ENCODE peak calls at places on chromosomes 1 and 21, in six cellular contexts. K is Right ventricle myocardium inferior, Z is ACHN, W is GM23248, S is right cardiac atrium, J is NB4. R is an unnamed sample.
A peak's percentile ranks its signal among the peaks of the same experiment; 100 is the strongest.

GRCh38 chr1:24886241-24886640 is 43.8 kb downstream of the RUNX3 start:
- DNase-seq in W (no peak), S (no peak), J (no peak), K (no peak), Z (no peak), R (no peak)

GRCh38 chr1:230797376-230798186 is 50.4 kb downstream of the CAPN9 start:
- DNase-seq in J (peak; percentile 44), S (peak; percentile 59), K (no peak), Z (peak; percentile 65), W (peak; percentile 89), R (peak; percentile 71)

GRCh38 chr1:245096330-245097066 is 58.3 kb upstream of the KIF26B start:
- DNase-seq in S (no peak), J (peak; percentile 13), Z (no peak), W (no peak), K (no peak), R (no peak)

GRCh38 chr1:231778009-231778719 is 151.6 kb downstream of the DISC1 start:
- DNase-seq in S (peak; percentile 36), W (peak; percentile 25), J (no peak), K (no peak), Z (no peak), R (peak; percentile 32)

GRCh38 chr1:20739225-20739624 is 6.7 kb upstream of the SH2D5 start:
- DNase-seq in Z (no peak), W (peak; percentile 83), K (no peak), S (no peak), J (no peak), R (no peak)

GRCh38 chr1:112594208-112594876 is 24.6 kb downstream of the ST7L start:
- DNase-seq in Z (no peak), W (no peak), S (no peak), J (no peak), K (no peak), R (no peak)

GRCh38 chr1:98389809-98390208 is 271.7 kb upstream of the SNX7 start:
- DNase-seq in J (no peak), S (no peak), Z (no peak), W (peak; percentile 87), K (no peak), R (no peak)

GRCh38 chr1:59814901-59815825 is at the start of gene HOOK1:
- DNase-seq in S (no peak), K (peak; percentile 61), J (no peak), Z (peak; percentile 7), W (no peak), R (peak; percentile 25)

GRCh38 chr1:87314101-87314500 is 14.6 kb upstream of the LMO4 start:
- DNase-seq in Z (no peak), J (no peak), K (no peak), S (no peak), W (no peak), R (no peak)

GRCh38 chr1:47843781-47844555 is 153.2 kb downstream of the TRABD2B start:
- DNase-seq in K (no peak), J (no peak), Z (no peak), W (no peak), S (no peak), R (no peak)

GRCh38 chr1:87612966-87613365 is 284.3 kb downstream of the LMO4 start:
- DNase-seq in S (no peak), W (no peak), J (no peak), Z (no peak), K (no peak), R (no peak)

GRCh38 chr1:22884806-22885559 is 87.7 kb downstream of the LACTBL1 start:
- DNase-seq in J (no peak), K (peak; percentile 55), W (no peak), Z (no peak), S (no peak), R (no peak)

GRCh38 chr1:94926365-94926914 is 470 bp downstream of the CNN3 start:
- DNase-seq in W (peak; percentile 80), Z (peak; percentile 53), J (no peak), K (peak; percentile 72), S (peak; percentile 69), R (peak; percentile 70)

GRCh38 chr1:76285578-76286135 is 211.1 kb downstream of the ST6GALNAC3 start:
- DNase-seq in Z (no peak), J (no peak), K (no peak), S (no peak), W (no peak), R (no peak)

GRCh38 chr1:15649937-15650336 is 32.7 kb downstream of the DDI2 start:
- DNase-seq in W (no peak), J (no peak), S (no peak), Z (no peak), K (no peak), R (no peak)

GRCh38 chr1:50129201-50129600 is 20.5 kb downstream of the ELAVL4 start:
- DNase-seq in W (no peak), K (no peak), J (no peak), Z (no peak), S (no peak), R (no peak)

GRCh38 chr1:8122477-8123407 is 96.6 kb upstream of the ERRFI1 start:
- DNase-seq in Z (no peak), W (no peak), J (no peak), K (no peak), S (no peak), R (no peak)

GRCh38 chr1:151620286-151620685 is 8.4 kb downstream of the SNX27 start:
- DNase-seq in W (peak; percentile 61), S (no peak), J (peak; percentile 20), Z (no peak), K (no peak), R (no peak)

GRCh38 chr1:118881751-118882150 is 106.4 kb downstream of the TBX15 start:
- DNase-seq in J (no peak), K (no peak), S (no peak), W (peak; percentile 39), Z (no peak), R (no peak)

GRCh38 chr1:30929135-30929889 is 20.8 kb upstream of the SDC3 start:
- DNase-seq in K (no peak), W (peak; percentile 70), J (peak; percentile 70), Z (peak; percentile 48), S (no peak), R (no peak)

GRCh38 chr1:110245876-110246620 is 35.9 kb downstream of the KCNC4 start:
- DNase-seq in K (no peak), W (peak; percentile 22), J (no peak), S (no peak), Z (no peak), R (no peak)

GRCh38 chr1:7298145-7298544 is 473.0 kb upstream of the VAMP3 start:
- DNase-seq in J (no peak), Z (no peak), W (no peak), S (no peak), K (no peak), R (no peak)

GRCh38 chr1:37764888-37765441 is at the start of gene EPHA10:
- DNase-seq in J (no peak), Z (no peak), S (no peak), W (no peak), K (no peak), R (no peak)

GRCh38 chr1:184037849-184038591 is 492 bp upstream of the COLGALT2 start:
- DNase-seq in K (no peak), J (no peak), W (no peak), Z (no peak), S (no peak), R (no peak)

GRCh38 chr1:11062965-11063401 is 3.2 kb upstream of the SRM start:
- DNase-seq in Z (no peak), S (no peak), K (no peak), J (peak; percentile 60), W (peak; percentile 84), R (no peak)

GRCh38 chr1:41500378-41500777 is 15.9 kb upstream of the EDN2 start:
- DNase-seq in Z (peak; percentile 21), J (no peak), K (peak; percentile 72), S (no peak), W (peak; percentile 74), R (peak; percentile 71)

GRCh38 chr1:109815809-109816791 is 52.4 kb upstream of the EPS8L3 start:
- DNase-seq in Z (no peak), S (no peak), W (peak; percentile 43), J (peak; percentile 93), K (no peak), R (no peak)

GRCh38 chr1:72397786-72398185 is 115.4 kb upstream of the NEGR1 start:
- DNase-seq in W (peak; percentile 77), J (peak; percentile 2), K (no peak), Z (no peak), S (peak; percentile 14), R (no peak)

GRCh38 chr1:39952359-39953110 is 2.4 kb upstream of the MFSD2A start:
- DNase-seq in Z (no peak), J (no peak), K (no peak), S (peak; percentile 56), W (no peak), R (no peak)

GRCh38 chr1:74767490-74767889 is 34.5 kb downstream of the TYW3 start:
- DNase-seq in W (peak; percentile 36), Z (peak; percentile 45), S (no peak), J (peak; percentile 39), K (no peak), R (no peak)

GRCh38 chr1:5611855-5612254 is 380.4 kb downstream of the NPHP4 start:
- DNase-seq in S (no peak), K (no peak), J (peak; percentile 11), W (no peak), Z (no peak), R (no peak)

GRCh38 chr1:12477936-12478611 is 139.9 kb downstream of the DHRS3 start:
- DNase-seq in W (peak; percentile 93), S (peak; percentile 82), J (no peak), Z (peak; percentile 81), K (peak; percentile 91), R (peak; percentile 81)

GRCh38 chr21:32044205-32044874 is 171.5 kb downstream of the HUNK start:
- DNase-seq in J (no peak), Z (no peak), K (no peak), S (no peak), W (no peak), R (no peak)

GRCh38 chr1:21397813-21398188 is 42.1 kb upstream of the NBPF3 start:
- DNase-seq in J (peak; percentile 16), K (no peak), S (no peak), W (no peak), Z (no peak), R (no peak)

GRCh38 chr1:39980555-39981313 is 25.8 kb downstream of the MFSD2A start:
- DNase-seq in J (peak; percentile 30), W (no peak), Z (no peak), K (no peak), S (no peak), R (no peak)

GRCh38 chr1:1357871-1358432 is 403 bp downstream of the MXRA8 start:
- DNase-seq in Z (no peak), J (no peak), W (peak; percentile 73), S (no peak), K (peak; percentile 42), R (no peak)

R was measured in left cardiac atrium.